ENCODE peak calls at places on chromosomes 2 and 18, in five cellular contexts. One of them, this sample, is unnamed.

GRCh38 chr2:73859721-73860586 is 31.2 kb downstream of the STAMBP start:
- DNase-seq in IMR-90: peak; percentile 97
- DNase-seq in MM.1S: no peak
- DNase-seq in K562: peak; percentile 30
- DNase-seq in OCI-LY7: no peak
- DNase-seq in this sample: peak; percentile 51

GRCh38 chr2:45964945-45965344 is 313.5 kb downstream of the PRKCE start:
- DNase-seq in IMR-90: no peak
- DNase-seq in MM.1S: no peak
- DNase-seq in K562: no peak
- DNase-seq in OCI-LY7: no peak
- DNase-seq in this sample: no peak

GRCh38 chr2:175855794-175856453 is 146.1 kb downstream of the LNPK start:
- DNase-seq in IMR-90: peak; percentile 45
- DNase-seq in MM.1S: no peak
- DNase-seq in K562: no peak
- DNase-seq in OCI-LY7: no peak
- DNase-seq in this sample: no peak

GRCh38 chr2:226652983-226653765 is 146.4 kb downstream of the IRS1 start:
- DNase-seq in IMR-90: peak; percentile 42
- DNase-seq in MM.1S: no peak
- DNase-seq in K562: no peak
- DNase-seq in OCI-LY7: no peak
- DNase-seq in this sample: no peak

GRCh38 chr2:2919026-2919425 is 458.6 kb downstream of the EIPR1 start:
- DNase-seq in IMR-90: no peak
- DNase-seq in MM.1S: no peak
- DNase-seq in K562: no peak
- DNase-seq in OCI-LY7: no peak
- DNase-seq in this sample: no peak

GRCh38 chr2:3628800-3629199 is 29.2 kb upstream of the ALLC start:
- DNase-seq in IMR-90: no peak
- DNase-seq in MM.1S: no peak
- DNase-seq in K562: no peak
- DNase-seq in OCI-LY7: no peak
- DNase-seq in this sample: no peak

GRCh38 chr2:201232125-201232815 is 28.1 kb upstream of the CASP8 start:
- DNase-seq in IMR-90: peak; percentile 87
- DNase-seq in MM.1S: peak; percentile 96
- DNase-seq in K562: peak; percentile 72
- DNase-seq in OCI-LY7: peak; percentile 96
- DNase-seq in this sample: peak; percentile 96

GRCh38 chr2:12070581-12070980 is 324.1 kb downstream of the LPIN1 start:
- DNase-seq in IMR-90: peak; percentile 56
- DNase-seq in MM.1S: no peak
- DNase-seq in K562: no peak
- DNase-seq in OCI-LY7: no peak
- DNase-seq in this sample: no peak

GRCh38 chr2:218813771-218814460 is 17.7 kb downstream of the PRKAG3 start:
- DNase-seq in IMR-90: no peak
- DNase-seq in MM.1S: no peak
- DNase-seq in K562: no peak
- DNase-seq in OCI-LY7: no peak
- DNase-seq in this sample: no peak

GRCh38 chr2:26590960-26591618 is 50.1 kb downstream of the CIB4 start:
- DNase-seq in IMR-90: no peak
- DNase-seq in MM.1S: no peak
- DNase-seq in K562: no peak
- DNase-seq in OCI-LY7: no peak
- DNase-seq in this sample: no peak

GRCh38 chr2:207782238-207783030 is 12.7 kb upstream of the FZD5 start:
- DNase-seq in IMR-90: no peak
- DNase-seq in MM.1S: no peak
- DNase-seq in K562: no peak
- DNase-seq in OCI-LY7: no peak
- DNase-seq in this sample: peak; percentile 60

GRCh38 chr2:2872309-2872617 is 505.4 kb downstream of the EIPR1 start:
- DNase-seq in IMR-90: no peak
- DNase-seq in MM.1S: no peak
- DNase-seq in K562: no peak
- DNase-seq in OCI-LY7: no peak
- DNase-seq in this sample: no peak

GRCh38 chr2:239275037-239275685 is 125.7 kb downstream of the HDAC4 start:
- DNase-seq in IMR-90: peak; percentile 98
- DNase-seq in MM.1S: no peak
- DNase-seq in K562: peak; percentile 60
- DNase-seq in OCI-LY7: no peak
- DNase-seq in this sample: peak; percentile 67

GRCh38 chr2:179460530-179460929 is 195.9 kb upstream of the SESTD1 start:
- DNase-seq in IMR-90: peak; percentile 96
- DNase-seq in MM.1S: no peak
- DNase-seq in K562: no peak
- DNase-seq in OCI-LY7: no peak
- DNase-seq in this sample: peak; percentile 67

GRCh38 chr2:14194233-14194632 is 438.3 kb upstream of the LRATD1 start:
- DNase-seq in IMR-90: no peak
- DNase-seq in MM.1S: no peak
- DNase-seq in K562: no peak
- DNase-seq in OCI-LY7: no peak
- DNase-seq in this sample: no peak

GRCh38 chr2:46963961-46964673 is 48.5 kb upstream of the MCFD2 start:
- DNase-seq in IMR-90: no peak
- DNase-seq in MM.1S: no peak
- DNase-seq in K562: no peak
- DNase-seq in OCI-LY7: no peak
- DNase-seq in this sample: no peak

GRCh38 chr18:36298113-36298701 is 694 bp downstream of the FHOD3 start:
- DNase-seq in IMR-90: no peak
- DNase-seq in MM.1S: no peak
- DNase-seq in K562: peak; percentile 15
- DNase-seq in OCI-LY7: no peak
- DNase-seq in this sample: no peak

GRCh38 chr18:45621068-45621511 is 5.8 kb downstream of the SLC14A2 start:
- DNase-seq in IMR-90: peak; percentile 44
- DNase-seq in MM.1S: peak; percentile 35
- DNase-seq in K562: peak; percentile 69
- DNase-seq in OCI-LY7: peak; percentile 0
- DNase-seq in this sample: peak; percentile 73

GRCh38 chr2:39392672-39393071 is 44.4 kb downstream of the MAP4K3 start:
- DNase-seq in IMR-90: no peak
- DNase-seq in MM.1S: no peak
- DNase-seq in K562: no peak
- DNase-seq in OCI-LY7: no peak
- DNase-seq in this sample: no peak

GRCh38 chr2:203820969-203821368 is 46.6 kb upstream of the CTLA4 start:
- DNase-seq in IMR-90: no peak
- DNase-seq in MM.1S: peak; percentile 29
- DNase-seq in K562: no peak
- DNase-seq in OCI-LY7: peak; percentile 41
- DNase-seq in this sample: no peak

GRCh38 chr2:120899373-120899772 is 163.7 kb downstream of the GLI2 start:
- DNase-seq in IMR-90: no peak
- DNase-seq in MM.1S: no peak
- DNase-seq in K562: no peak
- DNase-seq in OCI-LY7: no peak
- DNase-seq in this sample: no peak

GRCh38 chr2:60811491-60812370 is 55.7 kb downstream of the PAPOLG start:
- DNase-seq in IMR-90: no peak
- DNase-seq in MM.1S: no peak
- DNase-seq in K562: no peak
- DNase-seq in OCI-LY7: no peak
- DNase-seq in this sample: no peak

GRCh38 chr18:10131783-10132381 is 218.1 kb downstream of the VAPA start:
- DNase-seq in IMR-90: no peak
- DNase-seq in MM.1S: no peak
- DNase-seq in K562: no peak
- DNase-seq in OCI-LY7: no peak
- DNase-seq in this sample: peak; percentile 65

GRCh38 chr2:37619230-37619956 is 52.0 kb downstream of the CDC42EP3 start:
- DNase-seq in IMR-90: no peak
- DNase-seq in MM.1S: no peak
- DNase-seq in K562: no peak
- DNase-seq in OCI-LY7: no peak
- DNase-seq in this sample: no peak

GRCh38 chr18:8359076-8359475 is 250.2 kb upstream of the RAB12 start:
- DNase-seq in IMR-90: no peak
- DNase-seq in MM.1S: no peak
- DNase-seq in K562: no peak
- DNase-seq in OCI-LY7: no peak
- DNase-seq in this sample: no peak

GRCh38 chr2:68740184-68740914 is 5.7 kb downstream of the ARHGAP25 start:
- DNase-seq in IMR-90: peak; percentile 76
- DNase-seq in MM.1S: no peak
- DNase-seq in K562: no peak
- DNase-seq in OCI-LY7: no peak
- DNase-seq in this sample: no peak

GRCh38 chr2:168639501-168639900 is 162.9 kb upstream of the NOSTRIN start:
- DNase-seq in IMR-90: peak; percentile 85
- DNase-seq in MM.1S: no peak
- DNase-seq in K562: no peak
- DNase-seq in OCI-LY7: no peak
- DNase-seq in this sample: peak; percentile 82

GRCh38 chr2:130936451-130936850 is 99.7 kb downstream of the ARHGEF4 start:
- DNase-seq in IMR-90: no peak
- DNase-seq in MM.1S: no peak
- DNase-seq in K562: no peak
- DNase-seq in OCI-LY7: no peak
- DNase-seq in this sample: no peak

GRCh38 chr2:124983595-124983994 is 958.5 kb downstream of the CNTNAP5 start:
- DNase-seq in IMR-90: peak; percentile 51
- DNase-seq in MM.1S: no peak
- DNase-seq in K562: no peak
- DNase-seq in OCI-LY7: no peak
- DNase-seq in this sample: no peak

GRCh38 chr2:68023904-68024303 is 38.9 kb downstream of the C1D start:
- DNase-seq in IMR-90: no peak
- DNase-seq in MM.1S: no peak
- DNase-seq in K562: no peak
- DNase-seq in OCI-LY7: no peak
- DNase-seq in this sample: no peak

GRCh38 chr2:69945447-69945846 is 16.0 kb downstream of the ASPRV1 start:
- DNase-seq in IMR-90: no peak
- DNase-seq in MM.1S: no peak
- DNase-seq in K562: no peak
- DNase-seq in OCI-LY7: no peak
- DNase-seq in this sample: no peak

GRCh38 chr18:35736696-35737095 is 155.2 kb downstream of the GALNT1 start:
- DNase-seq in IMR-90: no peak
- DNase-seq in MM.1S: no peak
- DNase-seq in K562: no peak
- DNase-seq in OCI-LY7: no peak
- DNase-seq in this sample: no peak

GRCh38 chr2:15265889-15266288 is 295.2 kb downstream of the NBAS start:
- DNase-seq in IMR-90: no peak
- DNase-seq in MM.1S: no peak
- DNase-seq in K562: no peak
- DNase-seq in OCI-LY7: no peak
- DNase-seq in this sample: no peak

GRCh38 chr2:181891258-181891965 is at the start of gene ITPRID2:
- DNase-seq in IMR-90: peak; percentile 89
- DNase-seq in MM.1S: peak; percentile 88
- DNase-seq in K562: peak; percentile 95
- DNase-seq in OCI-LY7: peak; percentile 84
- DNase-seq in this sample: peak; percentile 96

GRCh38 chr18:77334876-77335275 is 85.2 kb downstream of the GALR1 start:
- DNase-seq in IMR-90: no peak
- DNase-seq in MM.1S: no peak
- DNase-seq in K562: no peak
- DNase-seq in OCI-LY7: no peak
- DNase-seq in this sample: no peak

GRCh38 chr2:236363878-236364277 is 99.7 kb upstream of the ASB18 start:
- DNase-seq in IMR-90: no peak
- DNase-seq in MM.1S: no peak
- DNase-seq in K562: no peak
- DNase-seq in OCI-LY7: no peak
- DNase-seq in this sample: no peak
- H3K27ac ChIP-seq in IMR-90: no peak overlapping the region
- H3K27ac ChIP-seq in MM.1S: no peak overlapping the region
- H3K27ac ChIP-seq in K562: no peak overlapping the region
- H3K27ac ChIP-seq in OCI-LY7: no peak overlapping the region
- H3K27ac ChIP-seq in this sample: no peak overlapping the region

DNA sequence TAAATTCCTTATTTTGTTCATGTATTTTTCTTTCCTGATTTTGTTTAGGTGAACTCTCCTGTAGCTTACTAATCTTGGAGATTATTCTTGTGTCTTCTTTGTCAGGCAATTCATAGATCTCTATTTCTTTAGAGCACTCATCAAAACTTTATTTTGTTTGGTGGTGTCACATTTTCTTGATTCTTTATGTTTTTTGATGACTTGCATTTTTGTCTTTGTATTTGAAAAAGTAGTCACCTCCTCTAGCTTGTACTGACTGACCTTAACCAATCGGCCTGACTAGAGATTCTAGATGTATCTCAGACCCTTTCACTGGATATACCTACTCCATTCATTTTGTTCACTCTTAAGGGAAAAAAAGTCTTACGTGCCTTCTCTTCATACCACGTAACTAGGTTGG is 986.3 kb upstream of the LRRTM1 start:
- DNase-seq in IMR-90: no peak
- DNase-seq in MM.1S: no peak
- DNase-seq in K562: no peak
- DNase-seq in OCI-LY7: no peak
- DNase-seq in this sample: no peak
- H2AFZ ChIP-seq in IMR-90: no peak overlapping the region
- H2AFZ ChIP-seq in MM.1S: no peak overlapping the region
- H2AFZ ChIP-seq in K562: no peak overlapping the region
- H2AFZ ChIP-seq in OCI-LY7: no peak overlapping the region
- H2AFZ ChIP-seq in this sample: no peak overlapping the region

GRCh38 chr2:231380991-231381847 is 14.3 kb upstream of the B3GNT7 start:
- DNase-seq in IMR-90: no peak
- DNase-seq in MM.1S: no peak
- DNase-seq in K562: no peak
- DNase-seq in OCI-LY7: no peak
- DNase-seq in this sample: no peak
- H3K4me3 ChIP-seq in IMR-90: no peak overlapping the region
- H3K4me3 ChIP-seq in MM.1S: no peak overlapping the region
- H3K4me3 ChIP-seq in K562: no peak overlapping the region
- H3K4me3 ChIP-seq in OCI-LY7: no peak overlapping the region
- H3K4me3 ChIP-seq in this sample: no peak overlapping the region

GRCh38 chr2:36371070-36371962 is 15.7 kb downstream of the CRIM1 start:
- DNase-seq in IMR-90: no peak
- DNase-seq in MM.1S: no peak
- DNase-seq in K562: no peak
- DNase-seq in OCI-LY7: no peak
- DNase-seq in this sample: no peak

GRCh38 chr2:36369163-36369562 is 13.6 kb downstream of the CRIM1 start:
- DNase-seq in IMR-90: no peak
- DNase-seq in MM.1S: no peak
- DNase-seq in K562: no peak
- DNase-seq in OCI-LY7: no peak
- DNase-seq in this sample: no peak

GRCh38 chr2:36368438-36368837 is 12.9 kb downstream of the CRIM1 start:
- DNase-seq in IMR-90: no peak
- DNase-seq in MM.1S: no peak
- DNase-seq in K562: no peak
- DNase-seq in OCI-LY7: no peak
- DNase-seq in this sample: no peak

GRCh38 chr2:36370281-36370680 is 14.7 kb downstream of the CRIM1 start:
- DNase-seq in IMR-90: no peak
- DNase-seq in MM.1S: no peak
- DNase-seq in K562: no peak
- DNase-seq in OCI-LY7: no peak
- DNase-seq in this sample: no peak

GRCh38 chr2:36369711-36370110 is 14.1 kb downstream of the CRIM1 start:
- DNase-seq in IMR-90: no peak
- DNase-seq in MM.1S: no peak
- DNase-seq in K562: no peak
- DNase-seq in OCI-LY7: no peak
- DNase-seq in this sample: no peak
- H3K27ac ChIP-seq in IMR-90: no peak overlapping the region
- H3K27ac ChIP-seq in MM.1S: no peak overlapping the region
- H3K27ac ChIP-seq in K562: no peak overlapping the region
- H3K27ac ChIP-seq in OCI-LY7: no peak overlapping the region
- H3K27ac ChIP-seq in this sample: no peak overlapping the region